ENCODE peak calls at places on chromosomes 16 and 17, in four cellular contexts. One of them, this sample, is unnamed.

GRCh38 chr17:4394208-4395110 is 28.0 kb upstream of the UBE2G1 start:
- DNase-seq in fibroblast of the conjunctiva: no peak
- DNase-seq in endothelial cell: no peak
- DNase-seq in Caco-2: no peak
- DNase-seq in this sample: no peak

GRCh38 chr17:11644265-11645212 is 46.3 kb downstream of the DNAH9 start:
- DNase-seq in fibroblast of the conjunctiva: peak
- DNase-seq in endothelial cell: peak
- DNase-seq in Caco-2: peak
- DNase-seq in this sample: peak

GRCh38 chr16:4698321-4699029 is 5.1 kb downstream of the NUDT16L1 start:
- DNase-seq in fibroblast of the conjunctiva: no peak
- DNase-seq in endothelial cell: no peak
- DNase-seq in Caco-2: no peak
- DNase-seq in this sample: peak

GRCh38 chr17:34895388-34895787 is 65.9 kb downstream of the CCT6B start:
- DNase-seq in fibroblast of the conjunctiva: no peak
- DNase-seq in endothelial cell: no peak
- DNase-seq in Caco-2: peak
- DNase-seq in this sample: no peak

GRCh38 chr17:28477928-28478327 is 4.5 kb downstream of the SLC13A2 start:
- DNase-seq in fibroblast of the conjunctiva: no peak
- DNase-seq in endothelial cell: no peak
- DNase-seq in Caco-2: no peak
- DNase-seq in this sample: no peak

GRCh38 chr16:760498-761343 is at the start of gene MSLN:
- DNase-seq in fibroblast of the conjunctiva: no peak
- DNase-seq in endothelial cell: no peak
- DNase-seq in Caco-2: no peak
- DNase-seq in this sample: peak

GRCh38 chr16:3007957-3008748 is 4.6 kb upstream of the CLDN9 start:
- DNase-seq in fibroblast of the conjunctiva: no peak
- DNase-seq in endothelial cell: no peak
- DNase-seq in Caco-2: peak
- DNase-seq in this sample: no peak

GRCh38 chr17:57859601-57860413 is 10.0 kb upstream of the MRPS23 start:
- DNase-seq in fibroblast of the conjunctiva: no peak
- DNase-seq in endothelial cell: no peak
- DNase-seq in Caco-2: no peak
- DNase-seq in this sample: no peak

GRCh38 chr17:38534498-38534885 is 71.3 kb downstream of the SRCIN1 start:
- DNase-seq in fibroblast of the conjunctiva: no peak
- DNase-seq in endothelial cell: no peak
- DNase-seq in Caco-2: no peak
- DNase-seq in this sample: no peak

GRCh38 chr17:12620200-12620720 is 45.4 kb upstream of the MYOCD start:
- DNase-seq in fibroblast of the conjunctiva: peak
- DNase-seq in endothelial cell: no peak
- DNase-seq in Caco-2: no peak
- DNase-seq in this sample: peak

GRCh38 chr16:5557448-5557847 is 459.9 kb upstream of the EEF2KMT start:
- DNase-seq in fibroblast of the conjunctiva: no peak
- DNase-seq in endothelial cell: no peak
- DNase-seq in Caco-2: no peak
- DNase-seq in this sample: no peak

GRCh38 chr16:31064882-31065461 is 9.1 kb downstream of the ZNF668 start:
- DNase-seq in fibroblast of the conjunctiva: peak
- DNase-seq in endothelial cell: no peak
- DNase-seq in Caco-2: no peak
- DNase-seq in this sample: peak

GRCh38 chr17:37518816-37519215 is 29.1 kb downstream of the DUSP14 start:
- DNase-seq in fibroblast of the conjunctiva: no peak
- DNase-seq in endothelial cell: no peak
- DNase-seq in Caco-2: no peak
- DNase-seq in this sample: no peak

GRCh38 chr16:22386976-22387375 is 12.6 kb upstream of the CDR2 start:
- DNase-seq in fibroblast of the conjunctiva: peak
- DNase-seq in endothelial cell: no peak
- DNase-seq in Caco-2: no peak
- DNase-seq in this sample: peak

GRCh38 chr16:81693467-81694303 is 85.4 kb upstream of the PLCG2 start:
- DNase-seq in fibroblast of the conjunctiva: no peak
- DNase-seq in endothelial cell: no peak
- DNase-seq in Caco-2: no peak
- DNase-seq in this sample: peak

GRCh38 chr17:58172369-58173071 is 5.7 kb downstream of the OR4D2 start:
- DNase-seq in fibroblast of the conjunctiva: no peak
- DNase-seq in endothelial cell: peak
- DNase-seq in Caco-2: peak
- DNase-seq in this sample: peak

GRCh38 chr17:78974635-78975591 is 4.8 kb downstream of the LGALS3BP start:
- DNase-seq in fibroblast of the conjunctiva: peak
- DNase-seq in endothelial cell: no peak
- DNase-seq in Caco-2: peak
- DNase-seq in this sample: peak

GRCh38 chr17:35731239-35731931 is at the start of gene RASL10B:
- DNase-seq in fibroblast of the conjunctiva: peak
- DNase-seq in endothelial cell: peak
- DNase-seq in Caco-2: peak
- DNase-seq in this sample: peak

GRCh38 chr16:66357523-66357928 is 9.0 kb upstream of the CDH5 start:
- DNase-seq in fibroblast of the conjunctiva: peak
- DNase-seq in endothelial cell: peak
- DNase-seq in Caco-2: peak
- DNase-seq in this sample: peak

GRCh38 chr17:59401274-59401673 is 69.8 kb downstream of the YPEL2 start:
- DNase-seq in fibroblast of the conjunctiva: no peak
- DNase-seq in endothelial cell: no peak
- DNase-seq in Caco-2: no peak
- DNase-seq in this sample: no peak

GRCh38 chr16:83245061-83245460 is 562.7 kb upstream of the HSBP1 start:
- DNase-seq in fibroblast of the conjunctiva: no peak
- DNase-seq in endothelial cell: no peak
- DNase-seq in Caco-2: no peak
- DNase-seq in this sample: peak

GRCh38 chr17:59527325-59527917 is 38.0 kb upstream of the DHX40 start:
- DNase-seq in fibroblast of the conjunctiva: no peak
- DNase-seq in endothelial cell: no peak
- DNase-seq in Caco-2: no peak
- DNase-seq in this sample: no peak

GRCh38 chr16:49844399-49844798 is 11.5 kb downstream of the ZNF423 start:
- DNase-seq in fibroblast of the conjunctiva: no peak
- DNase-seq in endothelial cell: no peak
- DNase-seq in Caco-2: no peak
- DNase-seq in this sample: no peak

GRCh38 chr16:71775949-71776348 is 32.7 kb downstream of the AP1G1 start:
- DNase-seq in fibroblast of the conjunctiva: no peak
- DNase-seq in endothelial cell: no peak
- DNase-seq in Caco-2: no peak
- DNase-seq in this sample: no peak

GRCh38 chr16:29745853-29746345 is at the start of gene C16orf54:
- DNase-seq in fibroblast of the conjunctiva: no peak
- DNase-seq in endothelial cell: no peak
- DNase-seq in Caco-2: no peak
- DNase-seq in this sample: peak

GRCh38 chr17:65914784-65915342 is 277.1 kb downstream of the CEP112 start:
- DNase-seq in fibroblast of the conjunctiva: no peak
- DNase-seq in endothelial cell: no peak
- DNase-seq in Caco-2: no peak
- DNase-seq in this sample: no peak

GRCh38 chr17:76581515-76581914 is 4.1 kb downstream of the ST6GALNAC2 start:
- DNase-seq in fibroblast of the conjunctiva: no peak
- DNase-seq in endothelial cell: no peak
- DNase-seq in Caco-2: no peak
- DNase-seq in this sample: no peak

GRCh38 chr17:57037401-57037800 is 47.6 kb upstream of the AKAP1 start:
- DNase-seq in fibroblast of the conjunctiva: no peak
- DNase-seq in endothelial cell: no peak
- DNase-seq in Caco-2: no peak
- DNase-seq in this sample: no peak

GRCh38 chr17:38672788-38673713 is 1.7 kb downstream of the EPOP start:
- DNase-seq in fibroblast of the conjunctiva: no peak
- DNase-seq in endothelial cell: no peak
- DNase-seq in Caco-2: no peak
- DNase-seq in this sample: no peak

GRCh38 chr16:22250522-22250921 is 44.4 kb downstream of the EEF2K start:
- DNase-seq in fibroblast of the conjunctiva: no peak
- DNase-seq in endothelial cell: no peak
- DNase-seq in Caco-2: no peak
- DNase-seq in this sample: peak

GRCh38 chr17:65966311-65966710 is 225.6 kb downstream of the CEP112 start:
- DNase-seq in fibroblast of the conjunctiva: peak
- DNase-seq in endothelial cell: no peak
- DNase-seq in Caco-2: no peak
- DNase-seq in this sample: peak

GRCh38 chr17:17403899-17404576 is 72.8 kb upstream of the MED9 start:
- DNase-seq in fibroblast of the conjunctiva: no peak
- DNase-seq in endothelial cell: no peak
- DNase-seq in Caco-2: no peak
- DNase-seq in this sample: no peak

GRCh38 chr16:89037261-89038152 is 56.1 kb upstream of the ACSF3 start:
- DNase-seq in fibroblast of the conjunctiva: no peak
- DNase-seq in endothelial cell: peak
- DNase-seq in Caco-2: peak
- DNase-seq in this sample: peak

GRCh38 chr17:82859431-82860403 is 19.9 kb upstream of the ZNF750 start:
- DNase-seq in fibroblast of the conjunctiva: peak
- DNase-seq in endothelial cell: no peak
- DNase-seq in Caco-2: no peak
- DNase-seq in this sample: peak

GRCh38 chr17:77308768-77309726 is 168.3 kb downstream of the SEC14L1 start:
- DNase-seq in fibroblast of the conjunctiva: no peak
- DNase-seq in endothelial cell: no peak
- DNase-seq in Caco-2: no peak
- DNase-seq in this sample: peak